ENCODE peak calls at places on chromosomes 13 and 19, in eight cellular contexts. One of them, this sample, is unnamed.

GRCh38 chr13:32298695-32299094 is 16.5 kb downstream of the ZAR1L start:
- DNase-seq in dorsolateral prefrontal cortex: no peak
- DNase-seq in heart left ventricle: no peak
- DNase-seq in glutamatergic neuron: no peak
- DNase-seq in mucosa of descending colon: no peak
- DNase-seq in ovary: no peak
- DNase-seq in endodermal cell: no peak
- DNase-seq in RWPE1: no peak
- DNase-seq in this sample: no peak

GRCh38 chr13:113448545-113448884 is 4.8 kb downstream of the ADPRHL1 start:
- DNase-seq in RWPE1: no peak
- DNase-seq in glutamatergic neuron: no peak
- DNase-seq in dorsolateral prefrontal cortex: no peak
- DNase-seq in heart left ventricle: peak; percentile 83
- DNase-seq in ovary: no peak
- DNase-seq in mucosa of descending colon: peak; percentile 61
- DNase-seq in endodermal cell: peak; percentile 62
- DNase-seq in this sample: no peak

GRCh38 chr13:30802953-30803478 is 67.7 kb downstream of the ALOX5AP start:
- DNase-seq in dorsolateral prefrontal cortex: peak; percentile 90
- DNase-seq in ovary: peak; percentile 88
- DNase-seq in mucosa of descending colon: peak; percentile 91
- DNase-seq in RWPE1: peak; percentile 77
- DNase-seq in heart left ventricle: peak; percentile 88
- DNase-seq in endodermal cell: peak; percentile 95
- DNase-seq in glutamatergic neuron: peak; percentile 92
- DNase-seq in this sample: peak; percentile 76

GRCh38 chr19:46659151-46660007 is 1.6 kb downstream of the DACT3 start:
- DNase-seq in endodermal cell: peak; percentile 82
- DNase-seq in heart left ventricle: peak; percentile 47
- DNase-seq in RWPE1: no peak
- DNase-seq in ovary: peak; percentile 70
- DNase-seq in dorsolateral prefrontal cortex: peak; percentile 63
- DNase-seq in mucosa of descending colon: peak; percentile 40
- DNase-seq in glutamatergic neuron: peak; percentile 70
- DNase-seq in this sample: peak; percentile 39

GRCh38 chr13:33138441-33138840 is 122.2 kb downstream of the KL start:
- DNase-seq in RWPE1: no peak
- DNase-seq in ovary: no peak
- DNase-seq in endodermal cell: no peak
- DNase-seq in glutamatergic neuron: no peak
- DNase-seq in heart left ventricle: peak; percentile 33
- DNase-seq in dorsolateral prefrontal cortex: no peak
- DNase-seq in mucosa of descending colon: no peak
- DNase-seq in this sample: no peak

GRCh38 chr13:48233097-48233885 is at the start of gene ITM2B:
- DNase-seq in RWPE1: peak; percentile 79
- DNase-seq in endodermal cell: no peak
- DNase-seq in glutamatergic neuron: peak; percentile 80
- DNase-seq in heart left ventricle: peak; percentile 87
- DNase-seq in ovary: peak; percentile 87
- DNase-seq in dorsolateral prefrontal cortex: peak; percentile 85
- DNase-seq in mucosa of descending colon: peak; percentile 84
- DNase-seq in this sample: peak; percentile 60

GRCh38 chr13:74136089-74136658 is 2.0 kb upstream of the KLF12 start:
- DNase-seq in dorsolateral prefrontal cortex: peak; percentile 58
- DNase-seq in ovary: peak; percentile 64
- DNase-seq in endodermal cell: no peak
- DNase-seq in mucosa of descending colon: peak; percentile 43
- DNase-seq in RWPE1: peak; percentile 16
- DNase-seq in glutamatergic neuron: peak; percentile 51
- DNase-seq in heart left ventricle: peak; percentile 41
- DNase-seq in this sample: peak; percentile 9

GRCh38 chr19:16628984-16629691 is 1.1 kb upstream of the MED26 start:
- DNase-seq in dorsolateral prefrontal cortex: no peak
- DNase-seq in endodermal cell: no peak
- DNase-seq in heart left ventricle: peak; percentile 48
- DNase-seq in mucosa of descending colon: peak; percentile 79
- DNase-seq in RWPE1: peak; percentile 26
- DNase-seq in glutamatergic neuron: no peak
- DNase-seq in ovary: peak; percentile 54
- DNase-seq in this sample: no peak

GRCh38 chr13:59531571-59532091 is 632.1 kb downstream of the DIAPH3 start:
- DNase-seq in ovary: peak; percentile 51
- DNase-seq in heart left ventricle: peak; percentile 90
- DNase-seq in mucosa of descending colon: peak; percentile 60
- DNase-seq in dorsolateral prefrontal cortex: peak; percentile 73
- DNase-seq in endodermal cell: peak; percentile 87
- DNase-seq in glutamatergic neuron: no peak
- DNase-seq in RWPE1: peak; percentile 32
- DNase-seq in this sample: no peak

GRCh38 chr13:30026909-30027308 is 176.5 kb upstream of the UBL3 start:
- DNase-seq in endodermal cell: no peak
- DNase-seq in RWPE1: no peak
- DNase-seq in dorsolateral prefrontal cortex: no peak
- DNase-seq in ovary: no peak
- DNase-seq in heart left ventricle: no peak
- DNase-seq in glutamatergic neuron: no peak
- DNase-seq in mucosa of descending colon: no peak
- DNase-seq in this sample: no peak

GRCh38 chr13:111158136-111158805 is 43.2 kb downstream of the ARHGEF7 start:
- DNase-seq in glutamatergic neuron: no peak
- DNase-seq in heart left ventricle: no peak
- DNase-seq in dorsolateral prefrontal cortex: no peak
- DNase-seq in endodermal cell: no peak
- DNase-seq in RWPE1: no peak
- DNase-seq in mucosa of descending colon: no peak
- DNase-seq in ovary: no peak
- DNase-seq in this sample: no peak

GRCh38 chr13:93290503-93290902 is 63.9 kb downstream of the GPC6 start:
- DNase-seq in glutamatergic neuron: no peak
- DNase-seq in dorsolateral prefrontal cortex: no peak
- DNase-seq in RWPE1: no peak
- DNase-seq in mucosa of descending colon: no peak
- DNase-seq in ovary: no peak
- DNase-seq in endodermal cell: no peak
- DNase-seq in heart left ventricle: no peak
- DNase-seq in this sample: no peak

GRCh38 chr13:30377312-30377685 is 45.0 kb upstream of the UBE2L5 start:
- DNase-seq in mucosa of descending colon: no peak
- DNase-seq in glutamatergic neuron: no peak
- DNase-seq in heart left ventricle: no peak
- DNase-seq in endodermal cell: no peak
- DNase-seq in dorsolateral prefrontal cortex: no peak
- DNase-seq in RWPE1: no peak
- DNase-seq in ovary: no peak
- DNase-seq in this sample: no peak

GRCh38 chr19:47891923-47892666 is 6.0 kb upstream of the SULT2A1 start:
- DNase-seq in glutamatergic neuron: no peak
- DNase-seq in mucosa of descending colon: no peak
- DNase-seq in endodermal cell: peak; percentile 85
- DNase-seq in RWPE1: no peak
- DNase-seq in heart left ventricle: no peak
- DNase-seq in dorsolateral prefrontal cortex: no peak
- DNase-seq in ovary: no peak
- DNase-seq in this sample: no peak

GRCh38 chr13:29969286-29969685 is 118.9 kb upstream of the UBL3 start:
- DNase-seq in heart left ventricle: no peak
- DNase-seq in endodermal cell: no peak
- DNase-seq in ovary: no peak
- DNase-seq in RWPE1: no peak
- DNase-seq in dorsolateral prefrontal cortex: no peak
- DNase-seq in mucosa of descending colon: no peak
- DNase-seq in glutamatergic neuron: no peak
- DNase-seq in this sample: no peak

GRCh38 chr13:79741006-79741405 is 260.1 kb downstream of the NDFIP2 start:
- DNase-seq in mucosa of descending colon: no peak
- DNase-seq in heart left ventricle: no peak
- DNase-seq in ovary: peak; percentile 51
- DNase-seq in glutamatergic neuron: no peak
- DNase-seq in dorsolateral prefrontal cortex: no peak
- DNase-seq in endodermal cell: no peak
- DNase-seq in RWPE1: no peak
- DNase-seq in this sample: no peak

GRCh38 chr19:38387550-38388309 is at the start of gene GGN:
- DNase-seq in endodermal cell: peak; percentile 99
- DNase-seq in RWPE1: peak; percentile 98
- DNase-seq in heart left ventricle: peak; percentile 75
- DNase-seq in mucosa of descending colon: peak; percentile 85
- DNase-seq in dorsolateral prefrontal cortex: peak; percentile 89
- DNase-seq in ovary: peak; percentile 82
- DNase-seq in glutamatergic neuron: peak; percentile 91
- DNase-seq in this sample: peak; percentile 93

GRCh38 chr19:9608912-9609311 is 12.1 kb downstream of the ZNF561 start:
- DNase-seq in endodermal cell: no peak
- DNase-seq in glutamatergic neuron: no peak
- DNase-seq in dorsolateral prefrontal cortex: no peak
- DNase-seq in RWPE1: no peak
- DNase-seq in mucosa of descending colon: no peak
- DNase-seq in heart left ventricle: no peak
- DNase-seq in ovary: no peak
- DNase-seq in this sample: no peak

GRCh38 chr13:51269039-51269438 is 46.8 kb downstream of the FAM124A start:
- DNase-seq in heart left ventricle: no peak
- DNase-seq in glutamatergic neuron: no peak
- DNase-seq in endodermal cell: no peak
- DNase-seq in dorsolateral prefrontal cortex: no peak
- DNase-seq in RWPE1: no peak
- DNase-seq in ovary: no peak
- DNase-seq in mucosa of descending colon: no peak
- DNase-seq in this sample: no peak

DNA sequence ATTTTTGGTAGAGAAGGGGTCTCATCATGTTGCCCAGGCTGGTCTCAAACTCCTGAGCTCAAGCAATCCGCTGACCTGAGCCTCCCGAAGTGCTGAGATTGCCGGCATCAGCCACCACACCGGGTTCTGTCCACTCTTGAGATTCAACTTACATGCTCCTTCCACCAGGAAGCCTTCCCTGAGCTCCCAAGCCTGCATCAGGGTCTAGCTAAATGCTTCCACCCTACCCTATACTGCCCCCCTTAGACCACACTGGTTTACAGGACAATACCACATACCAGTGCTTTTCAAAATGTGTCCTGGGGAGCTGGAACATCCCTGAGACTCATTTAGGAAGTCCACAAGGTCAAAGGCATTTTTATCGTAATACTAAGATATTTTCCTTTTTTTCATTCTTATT is 15.1 kb upstream of the CACNG8 start:
- DNase-seq in RWPE1: no peak
- DNase-seq in mucosa of descending colon: no peak
- DNase-seq in heart left ventricle: no peak
- DNase-seq in glutamatergic neuron: no peak
- DNase-seq in ovary: no peak
- DNase-seq in dorsolateral prefrontal cortex: no peak
- DNase-seq in endodermal cell: peak; percentile 81
- DNase-seq in this sample: no peak
- TF ChIP-seq CTCF in RWPE1: no peak
- TF ChIP-seq CTCF in mucosa of descending colon: no peak
- TF ChIP-seq CTCF in heart left ventricle: no peak
- TF ChIP-seq CTCF in glutamatergic neuron: no peak
- TF ChIP-seq CTCF in ovary: no peak
- TF ChIP-seq CTCF in dorsolateral prefrontal cortex: no peak
- TF ChIP-seq CTCF in endodermal cell: peak; percentile 68
- TF ChIP-seq CTCF in this sample: peak; percentile 22

GRCh38 chr13:28958018-28958417 is 137.9 kb downstream of the MTUS2 start:
- DNase-seq in RWPE1: no peak
- DNase-seq in glutamatergic neuron: no peak
- DNase-seq in endodermal cell: no peak
- DNase-seq in ovary: no peak
- DNase-seq in mucosa of descending colon: no peak
- DNase-seq in heart left ventricle: no peak
- DNase-seq in dorsolateral prefrontal cortex: no peak
- DNase-seq in this sample: no peak

GRCh38 chr13:28955264-28955966 is 135.3 kb downstream of the MTUS2 start:
- DNase-seq in ovary: no peak
- DNase-seq in mucosa of descending colon: no peak
- DNase-seq in dorsolateral prefrontal cortex: no peak
- DNase-seq in heart left ventricle: peak; percentile 57
- DNase-seq in endodermal cell: no peak
- DNase-seq in RWPE1: no peak
- DNase-seq in glutamatergic neuron: no peak
- DNase-seq in this sample: no peak

GRCh38 chr13:28954810-28955209 is 134.7 kb downstream of the MTUS2 start:
- DNase-seq in RWPE1: no peak
- DNase-seq in dorsolateral prefrontal cortex: no peak
- DNase-seq in heart left ventricle: no peak
- DNase-seq in glutamatergic neuron: no peak
- DNase-seq in endodermal cell: no peak
- DNase-seq in ovary: no peak
- DNase-seq in mucosa of descending colon: no peak
- DNase-seq in this sample: no peak

GRCh38 chr13:28953714-28954113 is 133.6 kb downstream of the MTUS2 start:
- DNase-seq in mucosa of descending colon: no peak
- DNase-seq in ovary: no peak
- DNase-seq in glutamatergic neuron: no peak
- DNase-seq in endodermal cell: no peak
- DNase-seq in dorsolateral prefrontal cortex: no peak
- DNase-seq in heart left ventricle: no peak
- DNase-seq in RWPE1: no peak
- DNase-seq in this sample: no peak
- TF ChIP-seq CTCF in mucosa of descending colon: no peak
- TF ChIP-seq CTCF in ovary: no peak
- TF ChIP-seq CTCF in glutamatergic neuron: peak; percentile 30
- TF ChIP-seq CTCF in endodermal cell: peak; percentile 60
- TF ChIP-seq CTCF in dorsolateral prefrontal cortex: no peak
- TF ChIP-seq CTCF in heart left ventricle: no peak
- TF ChIP-seq CTCF in RWPE1: no peak
- TF ChIP-seq CTCF in this sample: peak; percentile 36

DNA sequence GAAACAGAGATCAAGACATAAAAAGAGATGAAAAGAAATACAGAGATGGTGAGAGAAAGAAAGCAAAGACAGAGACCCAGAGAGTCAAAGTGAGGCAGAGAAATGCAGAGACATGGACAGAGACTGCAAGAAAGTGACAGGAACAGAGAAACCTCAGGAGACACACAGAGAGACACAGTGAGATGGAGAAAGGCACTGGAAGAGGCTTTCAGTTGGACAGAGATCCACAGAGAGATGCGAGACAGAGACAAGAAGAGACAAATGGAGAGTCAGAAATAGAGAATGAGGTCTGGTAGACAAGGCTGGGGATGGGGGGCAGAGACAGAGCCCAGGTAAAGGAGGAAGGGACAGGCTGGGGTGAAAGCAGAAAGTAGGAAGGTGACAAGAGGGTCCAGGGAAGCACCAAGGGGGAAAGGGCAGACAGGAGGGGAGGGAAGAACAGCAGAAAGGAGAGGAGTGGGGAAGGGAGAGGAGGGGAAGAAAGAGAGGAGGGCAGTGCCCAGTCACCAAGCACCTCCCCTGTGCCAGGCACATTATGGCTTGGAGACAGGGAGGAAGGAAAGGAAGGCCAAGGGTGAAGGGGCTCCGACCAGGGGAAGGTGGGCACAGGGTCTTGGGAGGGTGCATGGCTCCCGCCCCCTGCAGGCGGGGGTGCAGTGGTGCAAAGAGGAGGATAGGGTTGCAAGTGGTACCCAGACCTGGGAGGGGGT is 38.5 kb downstream of the DEDD2 start:
- DNase-seq in mucosa of descending colon: no peak
- DNase-seq in heart left ventricle: no peak
- DNase-seq in endodermal cell: peak; percentile 83
- DNase-seq in glutamatergic neuron: peak; percentile 76
- DNase-seq in ovary: no peak
- DNase-seq in dorsolateral prefrontal cortex: no peak
- DNase-seq in RWPE1: no peak
- DNase-seq in this sample: peak; percentile 31
- TF ChIP-seq CTCF in mucosa of descending colon: no peak
- TF ChIP-seq CTCF in heart left ventricle: no peak
- TF ChIP-seq CTCF in endodermal cell: peak; percentile 76
- TF ChIP-seq CTCF in glutamatergic neuron: peak; percentile 77
- TF ChIP-seq CTCF in ovary: no peak
- TF ChIP-seq CTCF in dorsolateral prefrontal cortex: no peak
- TF ChIP-seq CTCF in RWPE1: no peak
- TF ChIP-seq CTCF in this sample: peak; percentile 50

GRCh38 chr19:35959040-35959967 is 23.1 kb downstream of the LRFN3 start:
- DNase-seq in heart left ventricle: peak; percentile 39
- DNase-seq in endodermal cell: peak; percentile 71
- DNase-seq in dorsolateral prefrontal cortex: peak; percentile 81
- DNase-seq in RWPE1: no peak
- DNase-seq in ovary: no peak
- DNase-seq in glutamatergic neuron: peak; percentile 40
- DNase-seq in mucosa of descending colon: peak; percentile 36
- DNase-seq in this sample: no peak
- TF ChIP-seq CTCF in heart left ventricle: no peak
- TF ChIP-seq CTCF in endodermal cell: peak; percentile 59
- TF ChIP-seq CTCF in dorsolateral prefrontal cortex: peak; percentile 59
- TF ChIP-seq CTCF in RWPE1: peak; percentile 28
- TF ChIP-seq CTCF in ovary: no peak
- TF ChIP-seq CTCF in glutamatergic neuron: peak; percentile 17
- TF ChIP-seq CTCF in mucosa of descending colon: peak; percentile 19
- TF ChIP-seq CTCF in this sample: peak; percentile 15